ENCODE peak calls at places on chromosomes 13 and 19, in nine cellular contexts. Q is GF-D8; P is effector memory CD4-positive, alpha-beta T cell; R is NCI-H187 treated with DMSO at 0.1 percent for 48 hours; E is PC-3; A is neural crest cell; U is A172; S is NCI-H774; J is activated B cell treated with CpG ODN at 0.5 μM for 24 hours. N is an unnamed sample.

GRCh38 chr13:34967851-34968562 is 25.9 kb downstream of the NBEA start:
- DNase-seq in J (no peak), U (peak; percentile 47), P (no peak), A (no peak), E (peak; percentile 51), S (peak; percentile 64), Q (no peak), R (no peak), N (no peak)

GRCh38 chr19:48568345-48568886 is 16.4 kb downstream of the SULT2B1 start:
- DNase-seq in P (no peak), A (no peak), S (no peak), Q (no peak), U (peak; percentile 93), J (no peak), E (peak; percentile 83), R (no peak), N (peak; percentile 90)

GRCh38 chr19:752652-753517 is 2.0 kb downstream of the MISP start:
- DNase-seq in E (peak; percentile 94), J (no peak), S (no peak), R (no peak), U (peak; percentile 98), Q (no peak), P (no peak), A (no peak), N (peak; percentile 43)

GRCh38 chr13:85230754-85231153 is 568.5 kb downstream of the SLITRK6 start:
- DNase-seq in E (no peak), A (no peak), Q (no peak), R (no peak), J (no peak), S (no peak), P (no peak), U (no peak), N (no peak)

GRCh38 chr13:111005364-111005763 is 90.5 kb upstream of the ANKRD10 start:
- DNase-seq in A (no peak), P (no peak), U (peak; percentile 97), R (no peak), J (no peak), S (no peak), E (peak; percentile 66), Q (no peak), N (no peak)

GRCh38 chr19:32337176-32337808 is 8.1 kb upstream of the ZNF507 start:
- DNase-seq in S (no peak), E (no peak), J (no peak), A (no peak), U (no peak), P (no peak), R (no peak), Q (no peak), N (no peak)

GRCh38 chr13:100363351-100363750 is 225.2 kb downstream of the GGACT start:
- DNase-seq in P (no peak), Q (no peak), U (peak; percentile 12), R (no peak), J (no peak), A (no peak), E (no peak), S (no peak), N (no peak)

GRCh38 chr13:33208290-33208990 is 77.1 kb downstream of the STARD13 start:
- DNase-seq in S (no peak), E (no peak), A (no peak), Q (no peak), U (no peak), J (no peak), P (no peak), R (no peak), N (no peak)

GRCh38 chr19:29504454-29504853 is 21.3 kb upstream of the VSTM2B start:
- DNase-seq in A (no peak), P (no peak), S (no peak), E (no peak), J (no peak), U (no peak), Q (no peak), R (no peak), N (no peak)

GRCh38 chr13:114144606-114145244 is 12.3 kb upstream of the RASA3 start:
- DNase-seq in E (no peak), A (no peak), P (no peak), J (no peak), Q (no peak), R (no peak), S (no peak), U (no peak), N (no peak)

GRCh38 chr13:80716610-80717081 is 375.7 kb upstream of the SPRY2 start:
- DNase-seq in E (no peak), R (no peak), J (no peak), U (no peak), P (no peak), S (no peak), Q (no peak), A (no peak), N (no peak)

GRCh38 chr13:30581582-30581981 is 36.1 kb upstream of the USPL1 start:
- DNase-seq in S (no peak), U (no peak), R (no peak), A (no peak), E (peak; percentile 49), P (no peak), Q (no peak), J (no peak), N (peak; percentile 43)

GRCh38 chr19:45020071-45020470 is 18.8 kb upstream of the CLASRP start:
- DNase-seq in U (no peak), A (no peak), J (no peak), P (no peak), Q (no peak), E (no peak), S (no peak), R (no peak), N (no peak)

GRCh38 chr19:1423445-1424181 is 14.6 kb upstream of the RPS15 start:
- DNase-seq in J (no peak), Q (no peak), R (no peak), A (no peak), E (no peak), S (no peak), P (no peak), U (no peak), N (no peak)

GRCh38 chr13:46552888-46553520 is at the start of gene LRCH1:
- DNase-seq in J (peak; percentile 75), P (peak; percentile 76), S (peak; percentile 49), E (peak; percentile 70), A (peak; percentile 74), U (peak; percentile 76), Q (peak; percentile 83), R (peak; percentile 64), N (peak; percentile 88)

GRCh38 chr13:99971576-99972189 is at the start of gene ZIC5:
- DNase-seq in E (no peak), P (no peak), Q (no peak), A (peak; percentile 61), J (no peak), S (no peak), R (no peak), U (no peak), N (no peak)